ENCODE peak calls at places on chromosomes 7 and 10, in seven cellular contexts. V, K, G, J, E, X and H are unnamed samples.

GRCh38 chr7:7265057-7265456 is 82.7 kb downstream of the C1GALT1 start:
- DNase-seq in G (no peak), E (no peak), X (no peak), K (peak), V (no peak), J (no peak), H (no peak)

GRCh38 chr10:79994556-79994955 is 45.7 kb upstream of the SFTPD start:
- DNase-seq in X (no peak), G (no peak), J (no peak), K (no peak), V (no peak), E (no peak), H (no peak)

GRCh38 chr10:49369216-49370162 is 26.4 kb downstream of the DRGX start:
- DNase-seq in V (no peak), K (no peak), G (no peak), X (no peak), J (peak), E (no peak), H (no peak)

GRCh38 chr7:47552631-47553030 is 29.3 kb downstream of the TNS3 start:
- DNase-seq in J (no peak), K (peak), V (peak), E (peak), G (no peak), X (no peak), H (peak)

GRCh38 chr10:131825150-131825907 is 75.5 kb upstream of the PPP2R2D start:
- DNase-seq in K (no peak), G (no peak), X (no peak), E (no peak), V (no peak), J (no peak), H (peak)

GRCh38 chr10:124142960-124143359 is 49.6 kb upstream of the CHST15 start:
- DNase-seq in X (no peak), J (no peak), K (no peak), G (no peak), V (no peak), E (no peak), H (peak)

GRCh38 chr10:91775731-91776130 is 22.5 kb upstream of the TNKS2 start:
- DNase-seq in V (no peak), X (no peak), E (no peak), J (no peak), G (no peak), K (no peak), H (no peak)

GRCh38 chr10:132078746-132079345 is 13.1 kb downstream of the JAKMIP3 start:
- DNase-seq in E (no peak), J (peak), X (no peak), V (no peak), K (no peak), G (no peak), H (peak)

GRCh38 chr7:128123291-128124037 is 92.2 kb upstream of the LRRC4 start:
- DNase-seq in V (no peak), G (no peak), K (no peak), X (no peak), J (no peak), E (no peak), H (no peak)

GRCh38 chr10:132964231-132964630 is 21.9 kb upstream of the CFAP46 start:
- DNase-seq in V (no peak), E (no peak), G (no peak), X (no peak), J (no peak), K (no peak), H (no peak)